ENCODE peak calls at places on chromosomes 11 and 22, in nine cellular contexts. J is uterus; D is glutamatergic neuron; T is H9; O is G401; K is HAP-1; L is Calu3; G is A172; N is stimulated activated CD4-positive, alpha-beta T cell treated with anti-CD3 and anti-CD28 coated beads, Interleukin-15, amount 100 ng/mL, for 1 hour. R is an unnamed sample.

GRCh38 chr11:2572491-2573239 is 127.1 kb downstream of the KCNQ1OT1 start:
- DNase-seq in J (no peak), D (no peak), T (no peak), O (no peak), K (no peak), L (no peak), G (no peak), N (no peak), R (no peak)

GRCh38 chr22:17171016-17171312 is 11.9 kb upstream of the HDHD5 start:
- DNase-seq in J (no peak), D (no peak), T (no peak), O (no peak), K (no peak), L (no peak), G (no peak), N (no peak), R (no peak)

GRCh38 chr11:72777755-72778278 is 16.0 kb downstream of the STARD10 start:
- DNase-seq in J (no peak), D (no peak), T (no peak), O (no peak), K (no peak), L (no peak), G (no peak), N (no peak), R (no peak)

GRCh38 chr11:1523779-1524178 is 37.2 kb upstream of the MOB2 start:
- DNase-seq in J (no peak), D (no peak), T (no peak), O (no peak), K (no peak), L (no peak), G (no peak), N (no peak), R (no peak)

GRCh38 chr11:112320668-112321067 is 60.0 kb upstream of the PLET1 start:
- DNase-seq in J (peak; percentile 30), D (no peak), T (no peak), O (no peak), K (peak; percentile 19), L (peak; percentile 72), G (no peak), N (no peak), R (peak; percentile 65)

GRCh38 chr11:82675838-82676237 is 57.8 kb downstream of the FAM181B start:
- DNase-seq in J (no peak), D (no peak), T (peak; percentile 85), O (no peak), K (peak; percentile 53), L (no peak), G (no peak), N (no peak), R (no peak)

GRCh38 chr11:60699282-60699681 is at the start of gene MS4A8:
- DNase-seq in J (no peak), D (no peak), T (no peak), O (no peak), K (no peak), L (peak; percentile 33), G (no peak), N (no peak), R (no peak)

GRCh38 chr11:88508558-88508807 is 170.9 kb upstream of the CTSC start:
- DNase-seq in J (no peak), D (peak; percentile 24), T (no peak), O (no peak), K (no peak), L (no peak), G (no peak), N (no peak), R (no peak)

GRCh38 chr11:65504671-65505433 is 6.0 kb downstream of the MALAT1 start:
- DNase-seq in J (no peak), D (no peak), T (no peak), O (peak; percentile 35), K (no peak), L (no peak), G (peak; percentile 51), N (no peak), R (no peak)

GRCh38 chr11:134864233-134864967 is 452.4 kb upstream of the B3GAT1 start:
- DNase-seq in J (no peak), D (no peak), T (no peak), O (no peak), K (no peak), L (no peak), G (no peak), N (no peak), R (no peak)

GRCh38 chr22:49566693-49567092 is 261.0 kb downstream of the BRD1 start:
- DNase-seq in J (peak; percentile 2), D (no peak), T (peak; percentile 16), O (no peak), K (no peak), L (no peak), G (no peak), N (no peak), R (no peak)

GRCh38 chr22:32043391-32043790 is 330 bp downstream of the SLC5A1 start:
- DNase-seq in J (no peak), D (no peak), T (no peak), O (no peak), K (no peak), L (peak; percentile 10), G (no peak), N (no peak), R (no peak)

GRCh38 chr11:13105237-13105844 is 96.2 kb downstream of the RASSF10 start:
- DNase-seq in J (no peak), D (no peak), T (no peak), O (no peak), K (no peak), L (peak; percentile 48), G (no peak), N (no peak), R (peak; percentile 43)

GRCh38 chr11:76329983-76330382 is 50.9 kb downstream of the THAP12 start:
- DNase-seq in J (no peak), D (peak; percentile 36), T (peak; percentile 69), O (no peak), K (no peak), L (no peak), G (no peak), N (no peak), R (no peak)